ENCODE peak calls at places on chromosomes 6 and 20, in ten cellular contexts. O is IMR-90; G is upper lobe of right lung; E is cardiac muscle cell; B is right cardiac atrium; I is CD8-positive, alpha-beta memory T cell; Q is fibroblast of lung; W is CD8-positive, alpha-beta T cell; P is BE2C; N is SJSA1. S is an unnamed sample. For H3K4me1, the result is how much of the 10 kb centered on the place peaks cover.

GRCh38 chr6:37242042-37242428 is 15.5 kb upstream of the TBC1D22B start:
- DNase-seq in I (no peak), G (no peak), B (no peak), W (no peak), Q (no peak), P (no peak), E (no peak), N (no peak), O (no peak), S (no peak)

GRCh38 chr6:41439524-41440418 is 104.4 kb downstream of the NCR2 start:
- DNase-seq in W (no peak), E (peak), O (no peak), B (no peak), I (peak), G (no peak), P (no peak), N (no peak), Q (no peak), S (no peak)

GRCh38 chr6:41071501-41071922 is 644 bp downstream of the OARD1 start:
- DNase-seq in N (no peak), B (no peak), Q (no peak), O (peak), I (no peak), P (no peak), W (no peak), G (no peak), E (no peak), S (no peak)

GRCh38 chr20:38726849-38727601 is 2.7 kb downstream of the SLC32A1 start:
- DNase-seq in E (peak), G (no peak), W (no peak), P (peak), Q (no peak), O (no peak), N (no peak), B (no peak), I (peak), S (no peak)

GRCh38 chr6:123829302-123829953 is 25.8 kb downstream of the NKAIN2 start:
- DNase-seq in Q (peak), W (no peak), O (peak), N (no peak), E (peak), B (no peak), P (no peak), I (no peak), G (no peak), S (no peak)

GRCh38 chr6:61909541-61909940 is 376.5 kb downstream of the KHDRBS2 start:
- DNase-seq in O (no peak), E (no peak), Q (no peak), I (no peak), G (no peak), P (no peak), B (no peak), N (no peak), W (no peak), S (no peak)

GRCh38 chr20:3092611-3093379 is 8.3 kb upstream of the AVP start:
- DNase-seq in I (peak), P (peak), N (no peak), W (peak), Q (peak), O (no peak), E (peak), B (no peak), G (no peak), S (no peak)

GRCh38 chr6:136782021-136782770 is 10.1 kb downstream of the MAP3K5 start:
- DNase-seq in W (no peak), Q (peak), B (no peak), N (no peak), P (no peak), O (peak), I (no peak), E (peak), G (no peak), S (no peak)

GRCh38 chr20:19692685-19693119 is 65.4 kb upstream of the RIN2 start:
- DNase-seq in P (peak), W (peak), Q (peak), I (no peak), O (peak), B (peak), G (peak), N (peak), E (peak), S (peak)

GRCh38 chr20:9035129-9035528 is 33.8 kb upstream of the PLCB4 start:
- DNase-seq in O (peak), Q (peak), E (peak), G (no peak), I (no peak), P (no peak), B (peak), N (peak), W (no peak), S (peak)

GRCh38 chr20:44552950-44553908 is 29.1 kb upstream of the PKIG start:
- DNase-seq in Q (peak), N (peak), W (no peak), I (no peak), O (peak), B (no peak), G (no peak), P (no peak), E (peak), S (peak)

GRCh38 chr20:57439432-57439831 is 48.2 kb downstream of the RBM38 start:
- DNase-seq in B (peak), W (no peak), Q (no peak), G (peak), O (no peak), N (no peak), E (no peak), I (no peak), P (no peak), S (no peak)

GRCh38 chr6:150857062-150857905 is 8.2 kb upstream of the MTHFD1L start:
- DNase-seq in P (no peak), Q (peak), B (no peak), O (peak), E (peak), I (no peak), G (no peak), W (no peak), N (peak), S (peak)

DNA sequence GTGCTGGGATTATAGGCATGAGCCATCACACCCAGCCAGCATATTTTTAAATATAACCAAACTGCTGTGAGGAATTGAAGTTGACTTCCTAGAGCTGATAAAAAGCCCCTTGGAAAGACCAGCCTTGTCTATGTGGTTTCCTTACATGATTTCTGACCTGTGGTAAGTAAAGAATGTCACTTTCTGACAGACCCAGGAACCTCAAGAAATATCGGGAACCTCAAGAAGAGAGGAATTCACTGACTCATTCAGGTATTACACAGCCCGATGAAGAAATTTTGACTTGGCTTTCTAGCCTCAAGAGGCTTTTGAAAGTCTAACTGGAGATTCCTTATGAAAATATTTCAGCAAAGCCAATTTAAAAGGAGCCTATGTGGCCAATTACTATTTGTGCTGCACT is 71.8 kb downstream of the FOXF2 start:
- DNase-seq in N (peak), Q (peak), B (no peak), O (peak), G (no peak), P (no peak), I (no peak), E (peak), W (no peak), S (no peak)
- H3K4me3 ChIP-seq in N (no peak), Q (no peak), B (no peak), O (no peak), G (no peak), P (no peak), I (no peak), E (no peak), W (no peak), S (no peak)

GRCh38 chr20:25036331-25036936 is 21.5 kb downstream of the ACSS1 start:
- DNase-seq in N (no peak), G (no peak), I (no peak), E (no peak), P (no peak), Q (no peak), W (no peak), B (no peak), O (no peak), S (peak)
- H3K4me1 ChIP-seq in N (under half), G (half or more), I (under half), E (under half), P (under half), Q (under half), W (half or more), B (half or more), O (under half), S (half or more)

DNA sequence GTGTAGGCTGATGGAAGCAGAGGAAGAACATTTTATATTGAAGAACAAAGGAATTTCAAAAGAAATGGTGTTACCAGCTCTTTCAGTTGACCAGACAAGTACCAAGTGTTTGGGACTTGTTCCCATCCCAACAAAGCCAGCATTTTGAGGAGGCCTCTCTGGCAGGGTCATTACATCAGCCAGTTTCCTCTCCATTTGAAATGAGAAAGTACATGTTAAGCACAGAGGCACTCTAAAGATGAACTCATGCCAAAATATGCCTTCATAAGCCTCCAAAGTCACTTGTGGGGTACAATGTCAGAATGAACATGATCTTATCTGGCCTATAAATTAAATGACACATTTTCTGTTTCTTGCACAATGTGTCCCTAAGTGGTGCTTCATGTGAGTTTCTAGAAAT is 223.9 kb downstream of the PRL start:
- DNase-seq in G (no peak), E (peak), P (no peak), W (no peak), Q (no peak), B (no peak), N (no peak), I (no peak), O (no peak), S (peak)
- H3K4me3 ChIP-seq in G (no peak), E (no peak), P (no peak), W (no peak), Q (no peak), B (no peak), N (no peak), I (no peak), O (no peak), S (no peak)

GRCh38 chr6:16318953-16319720 is 80.8 kb downstream of the GMPR start:
- DNase-seq in N (no peak), B (no peak), O (no peak), I (no peak), E (no peak), Q (no peak), P (no peak), W (no peak), G (no peak), S (no peak)
- H3K4me1 ChIP-seq in N (half or more), B (under half), O (under half), I (half or more), E (under half), Q (under half), P (under half), W (half or more), G (under half), S (under half)

DNA sequence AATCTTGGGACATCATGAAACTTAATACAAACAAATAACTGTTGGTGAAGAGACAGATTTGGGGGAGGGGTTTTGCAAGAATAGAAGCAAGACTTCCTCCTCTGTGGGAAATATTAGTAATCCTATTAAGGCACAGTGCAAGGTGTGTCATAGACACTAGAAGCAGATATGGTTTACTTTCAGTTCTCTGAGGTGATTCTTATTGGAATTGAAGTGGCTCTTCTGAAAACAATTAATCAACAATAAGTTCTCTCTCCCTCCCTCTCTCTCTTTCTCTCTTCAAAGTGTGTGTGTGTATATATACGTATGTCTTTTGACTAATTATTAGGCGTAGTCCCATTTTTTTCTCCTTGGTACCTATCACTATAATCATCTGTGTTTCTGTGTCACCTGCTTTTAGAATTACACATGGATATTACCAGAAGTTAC is 99.8 kb downstream of the HIVEP2 start:
- DNase-seq in O (no peak), B (no peak), G (no peak), N (no peak), I (peak), E (no peak), Q (peak), P (no peak), W (no peak), S (no peak)
- H3K4me3 ChIP-seq in O (no peak), B (peak), G (peak), N (no peak), I (peak), E (no peak), Q (peak), P (peak), W (peak), S (peak)

GRCh38 chr6:34663371-34663770 is 33.2 kb downstream of the ILRUN start:
- DNase-seq in O (no peak), B (no peak), W (no peak), I (no peak), Q (no peak), N (no peak), G (no peak), E (no peak), P (no peak), S (no peak)

GRCh38 chr6:34661379-34661778 is 35.2 kb downstream of the ILRUN start:
- DNase-seq in G (no peak), P (no peak), Q (no peak), I (no peak), E (no peak), O (no peak), N (no peak), B (no peak), W (no peak), S (no peak)

GRCh38 chr6:34665019-34665418 is 31.5 kb downstream of the ILRUN start:
- DNase-seq in I (no peak), P (no peak), W (no peak), B (no peak), O (no peak), G (no peak), Q (no peak), N (no peak), E (no peak), S (no peak)

GRCh38 chr6:34664270-34664971 is 32.1 kb downstream of the ILRUN start:
- DNase-seq in I (no peak), P (no peak), B (no peak), O (peak), Q (peak), E (peak), G (no peak), N (peak), W (no peak), S (no peak)

DNA sequence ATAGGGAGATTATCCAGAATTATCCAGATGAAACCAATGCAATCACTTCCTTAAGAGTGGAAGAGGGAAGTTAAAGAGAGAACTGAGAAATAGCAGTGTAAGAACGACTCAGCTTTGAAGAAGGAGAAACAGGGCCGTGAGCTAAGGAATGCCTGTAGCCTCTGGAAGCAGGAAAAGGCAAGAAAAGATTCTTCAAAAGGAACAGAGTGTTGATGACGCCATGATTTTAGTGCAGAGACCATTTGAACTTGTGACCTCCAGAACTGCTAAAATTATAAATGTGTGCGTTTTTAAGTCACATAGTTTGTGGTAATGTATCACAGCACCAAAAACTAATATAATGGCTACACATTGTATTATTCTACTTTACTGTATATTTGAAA is 32.7 kb downstream of the ILRUN start:
- DNase-seq in O (peak), P (no peak), G (no peak), N (peak), W (no peak), Q (peak), B (no peak), E (peak), I (no peak), S (no peak)
- H3K4me1 ChIP-seq in O (under half), P (under half), G (under half), N (under half), W (under half), Q (under half), B (under half), E (under half), I (under half), S (under half)

GRCh38 chr6:119227377-119227776 is 122.2 kb downstream of the MAN1A1 start:
- DNase-seq in Q (no peak), O (no peak), W (no peak), B (no peak), N (no peak), I (no peak), P (no peak), E (no peak), G (no peak), S (no peak)
- H3K4me3 ChIP-seq in Q (no peak), O (no peak), W (no peak), B (no peak), N (no peak), I (no peak), P (no peak), E (no peak), G (no peak), S (no peak)

GRCh38 chr6:170555305-170555704 is 1.1 kb downstream of the TBP start:
- DNase-seq in W (no peak), B (no peak), Q (no peak), N (no peak), G (no peak), P (no peak), I (no peak), O (no peak), E (no peak), S (no peak)

GRCh38 chr6:170553686-170554085 is 483 bp upstream of the TBP start:
- DNase-seq in G (no peak), E (peak), B (no peak), W (no peak), I (no peak), Q (peak), O (peak), N (no peak), P (no peak), S (no peak)

GRCh38 chr6:170552765-170553685 is at the start of gene PSMB1:
- DNase-seq in P (peak), G (peak), O (peak), N (peak), B (peak), I (peak), E (peak), Q (peak), W (peak), S (peak)

GRCh38 chr6:170554888-170555137 is 644 bp downstream of the TBP start:
- DNase-seq in B (no peak), I (no peak), N (no peak), Q (no peak), E (no peak), O (no peak), W (no peak), P (no peak), G (no peak), S (no peak)

DNA sequence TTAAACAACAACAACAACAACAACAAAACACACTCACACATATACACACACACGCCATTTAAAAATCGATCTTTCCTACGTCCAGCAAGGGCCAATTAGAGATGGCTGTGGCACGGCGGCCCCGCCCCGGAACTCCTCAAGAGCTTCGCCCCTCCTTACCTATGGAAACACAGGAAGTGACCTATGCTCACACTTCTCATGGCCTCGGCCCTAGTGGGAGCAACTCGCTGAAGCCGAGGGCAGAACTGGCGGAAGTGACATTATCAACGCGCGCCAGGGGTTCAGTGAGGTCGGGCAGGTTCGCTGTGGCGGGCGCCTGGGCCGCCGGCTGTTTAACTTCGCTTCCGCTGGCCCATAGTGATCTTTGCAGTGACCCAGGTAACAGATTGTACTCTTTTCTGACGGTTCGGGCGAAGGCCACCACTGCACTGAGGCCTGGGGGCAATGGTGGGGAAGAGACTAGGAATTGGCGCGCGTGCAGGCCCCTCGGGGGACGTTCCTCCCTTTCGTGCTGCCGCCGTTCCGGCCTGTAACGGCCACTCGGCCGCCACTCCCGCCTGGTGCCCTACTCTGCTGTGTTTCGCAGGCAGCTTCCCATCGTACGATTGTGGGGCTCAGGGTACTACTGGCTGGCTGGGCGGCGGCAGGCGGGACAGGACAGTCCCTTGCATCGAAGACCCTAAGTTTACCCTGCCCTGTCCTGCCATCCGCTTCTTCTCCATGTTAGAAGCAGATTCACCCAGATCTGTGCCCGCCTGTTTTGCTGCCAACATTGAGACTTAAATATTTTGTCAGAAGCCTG is at the start of gene TBP:
- DNase-seq in I (peak), N (peak), O (peak), Q (peak), E (peak), B (peak), P (peak), G (peak), W (peak), S (peak)
- H3K4me1 ChIP-seq in I (under half), N (under half), O (under half), Q (under half), E (under half), B (under half), P (under half), G (under half), W (under half), S (under half)

GRCh38 chr6:11968241-11968806 is 43.8 kb upstream of the HIVEP1 start:
- DNase-seq in Q (no peak), I (no peak), N (no peak), O (no peak), B (no peak), E (no peak), G (no peak), P (no peak), W (no peak), S (no peak)

GRCh38 chr6:11971154-11971553 is 41.0 kb upstream of the HIVEP1 start:
- DNase-seq in O (peak), Q (peak), W (no peak), B (no peak), I (no peak), G (no peak), N (peak), P (no peak), E (peak), S (peak)

GRCh38 chr6:11970114-11970513 is 42.0 kb upstream of the HIVEP1 start:
- DNase-seq in Q (no peak), E (no peak), G (no peak), P (no peak), I (no peak), N (no peak), W (no peak), O (no peak), B (no peak), S (no peak)

GRCh38 chr6:11972270-11972669 is 39.8 kb upstream of the HIVEP1 start:
- DNase-seq in P (no peak), B (no peak), O (no peak), N (no peak), I (no peak), G (no peak), W (no peak), E (no peak), Q (no peak), S (no peak)

DNA sequence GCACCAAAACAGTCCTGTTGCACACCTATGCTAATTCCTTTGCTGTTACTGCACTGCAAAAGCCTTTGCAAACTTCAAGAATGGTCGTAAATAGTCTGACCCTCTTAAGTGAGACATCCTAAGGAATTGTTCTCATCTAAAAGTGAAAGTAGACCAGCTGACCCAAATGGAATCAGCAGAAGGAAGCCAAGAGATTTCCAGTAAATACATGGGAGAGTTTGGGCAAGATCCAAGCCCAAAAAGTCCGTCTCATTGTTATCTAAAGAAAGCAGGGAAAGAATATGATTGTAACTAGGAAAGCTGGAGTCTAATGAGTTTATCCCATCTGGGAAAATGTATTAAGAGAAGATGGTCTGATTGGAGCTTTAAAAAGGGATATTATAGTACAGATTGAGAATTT is 43.0 kb upstream of the HIVEP1 start:
- DNase-seq in N (peak), Q (peak), O (peak), G (no peak), W (no peak), I (no peak), E (peak), B (peak), P (no peak), S (no peak)
- H3K4me3 ChIP-seq in N (no peak), Q (no peak), O (no peak), G (no peak), W (no peak), I (no peak), E (no peak), B (peak), P (no peak), S (no peak)